ENCODE peak calls at places on chromosomes 7 and 10, in seven cellular contexts. Q, X, B, H, U, A and C are unnamed samples.

GRCh38 chr7:155052982-155053381 is 17.1 kb upstream of the HTR5A start:
- DNase-seq in Q (no peak), X (no peak), B (no peak), H (no peak), U (no peak), A (no peak), C (no peak)

GRCh38 chr7:14381306-14381705 is 391.8 kb upstream of the ETV1 start:
- DNase-seq in Q (no peak), X (no peak), B (no peak), H (peak; percentile 41), U (no peak), A (no peak), C (no peak)

GRCh38 chr7:123425246-123425645 is 109.1 kb downstream of the IQUB start:
- DNase-seq in Q (no peak), X (no peak), B (no peak), H (no peak), U (no peak), A (no peak), C (no peak)

GRCh38 chr7:4233621-4234497 is 448.2 kb upstream of the FOXK1 start:
- DNase-seq in Q (no peak), X (no peak), B (no peak), H (no peak), U (peak; percentile 33), A (no peak), C (no peak)

GRCh38 chr7:6402741-6403140 is 45.0 kb downstream of the DAGLB start:
- DNase-seq in Q (no peak), X (no peak), B (no peak), H (no peak), U (no peak), A (no peak), C (no peak)

GRCh38 chr10:103244663-103245271 is 920 bp upstream of the RPEL1 start:
- DNase-seq in Q (peak; percentile 80), X (peak; percentile 79), B (peak; percentile 83), H (peak; percentile 81), U (peak; percentile 88), A (peak; percentile 64), C (peak; percentile 66)

GRCh38 chr7:32846630-32847225 is 44.8 kb downstream of the KBTBD2 start:
- DNase-seq in Q (peak; percentile 88), X (peak; percentile 96), B (peak; percentile 93), H (peak; percentile 63), U (peak; percentile 94), A (peak; percentile 92), C (peak; percentile 71)

GRCh38 chr7:83861876-83862275 is 212.9 kb upstream of the SEMA3E start:
- DNase-seq in Q (no peak), X (no peak), B (no peak), H (no peak), U (no peak), A (no peak), C (no peak)

GRCh38 chr10:91652364-91652763 is 19.5 kb upstream of the PPP1R3C start:
- DNase-seq in Q (no peak), X (no peak), B (peak; percentile 67), H (peak; percentile 95), U (no peak), A (no peak), C (peak; percentile 63)

GRCh38 chr10:43112608-43112961 is 25.7 kb upstream of the CSGALNACT2 start:
- DNase-seq in Q (no peak), X (no peak), B (no peak), H (no peak), U (no peak), A (no peak), C (no peak)

GRCh38 chr10:133391761-133392518 is 2.0 kb upstream of the MTG1 start:
- DNase-seq in Q (no peak), X (no peak), B (no peak), H (no peak), U (peak; percentile 56), A (no peak), C (no peak)

GRCh38 chr10:10609379-10609955 is 408.2 kb upstream of the CELF2 start:
- DNase-seq in Q (no peak), X (no peak), B (no peak), H (no peak), U (no peak), A (no peak), C (no peak)

GRCh38 chr10:77144664-77145063 is 492.9 kb downstream of the KCNMA1 start:
- DNase-seq in Q (no peak), X (no peak), B (no peak), H (no peak), U (no peak), A (no peak), C (no peak)

GRCh38 chr10:71968553-71969474 is 4.6 kb downstream of the CHST3 start:
- DNase-seq in Q (no peak), X (no peak), B (no peak), H (peak; percentile 35), U (peak; percentile 58), A (no peak), C (no peak)

GRCh38 chr7:2606539-2606936 is 25.2 kb upstream of the TTYH3 start:
- DNase-seq in Q (no peak), X (no peak), B (no peak), H (no peak), U (no peak), A (no peak), C (no peak)

GRCh38 chr10:62083868-62084267 is 182.4 kb downstream of the ARID5B start:
- DNase-seq in Q (peak; percentile 61), X (no peak), B (peak; percentile 60), H (peak; percentile 84), U (peak; percentile 84), A (no peak), C (no peak)

GRCh38 chr7:35593896-35594295 is 101.0 kb downstream of the HERPUD2 start:
- DNase-seq in Q (no peak), X (no peak), B (no peak), H (no peak), U (no peak), A (no peak), C (no peak)

DNA sequence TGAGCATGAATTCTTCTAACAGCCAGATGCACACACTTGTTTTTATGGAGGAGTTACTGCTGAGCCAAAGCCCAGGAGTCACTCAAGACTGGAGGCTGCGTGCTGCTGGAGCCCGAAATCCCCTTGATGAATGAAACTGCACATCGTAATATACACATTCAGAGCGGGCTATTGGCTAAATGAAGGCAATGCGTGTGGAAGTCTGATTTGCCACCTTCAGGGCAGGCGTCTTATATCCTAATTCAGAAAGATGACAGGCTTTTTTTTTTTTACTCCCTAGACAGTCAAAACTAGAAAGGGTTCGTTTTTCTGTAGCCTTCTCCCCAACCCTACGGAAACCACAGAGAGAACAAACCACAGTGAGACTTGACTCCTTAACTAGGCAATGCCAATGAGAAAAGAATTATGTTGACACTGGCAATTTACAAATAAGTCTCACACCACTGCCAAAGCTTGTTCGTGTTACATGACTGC is 227.2 kb upstream of the KLF14 start:
- DNase-seq in Q (no peak), X (no peak), B (no peak), H (peak; percentile 77), U (no peak), A (no peak), C (no peak)
- TF ChIP-seq POLR2A in Q (no peak), X (no peak), B (no peak), H (no peak), U (no peak), A (no peak), C (no peak)

GRCh38 chr7:117562732-117563131 is 82.9 kb downstream of the CFTR start:
- DNase-seq in Q (no peak), X (no peak), B (no peak), H (no peak), U (no peak), A (no peak), C (no peak)
- H3K4me3 ChIP-seq in Q (no peak overlapping the region), X (no peak overlapping the region), B (no peak overlapping the region), H (no peak overlapping the region), U (no peak overlapping the region), A (no peak overlapping the region), C (no peak overlapping the region)

GRCh38 chr7:44797329-44798258 is 1.1 kb downstream of the PPIA start:
- DNase-seq in Q (peak; percentile 87), X (peak; percentile 95), B (peak; percentile 92), H (peak; percentile 84), U (peak; percentile 95), A (peak; percentile 82), C (peak; percentile 89)
- TF ChIP-seq CTCF in Q (peak; percentile 35), X (peak; percentile 39), B (peak; percentile 18), H (peak; percentile 42), U (no peak), A (peak; percentile 56), C (peak; percentile 24)

GRCh38 chr10:34423607-34424325 is 391.3 kb downstream of the PARD3 start:
- DNase-seq in Q (no peak), X (no peak), B (no peak), H (no peak), U (no peak), A (no peak), C (no peak)

GRCh38 chr10:34415039-34415438 is 400.1 kb downstream of the PARD3 start:
- DNase-seq in Q (no peak), X (no peak), B (no peak), H (no peak), U (no peak), A (no peak), C (no peak)

GRCh38 chr10:34426041-34426440 is 389.1 kb downstream of the PARD3 start:
- DNase-seq in Q (no peak), X (no peak), B (no peak), H (no peak), U (no peak), A (no peak), C (no peak)

GRCh38 chr10:34420273-34420672 is 394.8 kb downstream of the PARD3 start:
- DNase-seq in Q (no peak), X (no peak), B (no peak), H (no peak), U (no peak), A (no peak), C (no peak)

DNA sequence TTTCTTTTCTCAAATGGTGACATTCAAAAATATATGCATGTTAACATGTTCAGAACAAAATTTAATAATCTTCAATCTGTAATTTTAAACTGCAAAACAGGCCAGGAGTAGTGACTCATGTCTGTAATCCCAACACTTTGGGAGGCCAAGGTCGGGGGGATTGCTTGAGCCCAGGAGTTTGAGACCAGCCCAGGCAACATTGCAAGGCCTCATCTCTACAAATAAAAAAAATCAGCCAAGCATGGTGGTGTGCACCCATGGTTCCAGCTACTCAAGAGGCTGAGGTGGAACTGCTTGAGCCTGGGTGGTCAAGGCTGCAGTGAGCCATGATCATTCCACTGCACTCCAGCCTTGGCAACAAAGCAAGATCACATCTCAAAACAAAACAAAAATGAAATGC is 394.3 kb downstream of the PARD3 start:
- DNase-seq in Q (no peak), X (no peak), B (peak; percentile 85), H (no peak), U (no peak), A (no peak), C (no peak)
- TF ChIP-seq POLR2A in Q (no peak), X (no peak), B (no peak), H (no peak), U (no peak), A (no peak), C (no peak)